ENCODE peak calls at places on chromosome 3, in ten cellular contexts. One of them, this sample, is unnamed. For H3K9me2, the result is how much of the 10 kb centered on the place peaks cover.

GRCh38 chr3:54988302-54989022 is 60.6 kb upstream of the LRTM1 start:
- DNase-seq in GM23248: peak
- DNase-seq in hepatocyte: peak
- DNase-seq in PC-9: peak
- DNase-seq in OCI-LY7: no peak
- DNase-seq in HCT116: no peak
- DNase-seq in PC-3: no peak
- DNase-seq in GM23338: no peak
- DNase-seq in MM.1S: no peak
- DNase-seq in Karpas-422: no peak
- DNase-seq in this sample: no peak

GRCh38 chr3:51977449-51978142 is 2.7 kb downstream of the ABHD14A start:
- DNase-seq in GM23248: no peak
- DNase-seq in hepatocyte: no peak
- DNase-seq in PC-9: no peak
- DNase-seq in OCI-LY7: peak
- DNase-seq in HCT116: no peak
- DNase-seq in PC-3: no peak
- DNase-seq in GM23338: no peak
- DNase-seq in MM.1S: no peak
- DNase-seq in Karpas-422: no peak
- DNase-seq in this sample: no peak

GRCh38 chr3:31051226-31051625 is 156.8 kb upstream of the GADL1 start:
- DNase-seq in GM23248: no peak
- DNase-seq in hepatocyte: no peak
- DNase-seq in PC-9: peak
- DNase-seq in OCI-LY7: no peak
- DNase-seq in HCT116: no peak
- DNase-seq in PC-3: no peak
- DNase-seq in GM23338: no peak
- DNase-seq in MM.1S: no peak
- DNase-seq in Karpas-422: no peak
- DNase-seq in this sample: no peak

GRCh38 chr3:56693750-56694149 is 10.7 kb upstream of the TASOR start:
- DNase-seq in GM23248: no peak
- DNase-seq in hepatocyte: no peak
- DNase-seq in PC-9: no peak
- DNase-seq in OCI-LY7: no peak
- DNase-seq in HCT116: no peak
- DNase-seq in PC-3: no peak
- DNase-seq in GM23338: no peak
- DNase-seq in MM.1S: no peak
- DNase-seq in Karpas-422: no peak
- DNase-seq in this sample: no peak

GRCh38 chr3:106083854-106084253 is 215.0 kb upstream of the CBLB start:
- DNase-seq in GM23248: no peak
- DNase-seq in hepatocyte: no peak
- DNase-seq in PC-9: no peak
- DNase-seq in OCI-LY7: no peak
- DNase-seq in HCT116: no peak
- DNase-seq in PC-3: no peak
- DNase-seq in GM23338: no peak
- DNase-seq in MM.1S: no peak
- DNase-seq in Karpas-422: no peak
- DNase-seq in this sample: no peak

GRCh38 chr3:100782906-100783305 is 73.6 kb downstream of the TFG start:
- DNase-seq in GM23248: peak
- DNase-seq in hepatocyte: no peak
- DNase-seq in PC-9: no peak
- DNase-seq in OCI-LY7: no peak
- DNase-seq in HCT116: no peak
- DNase-seq in PC-3: no peak
- DNase-seq in GM23338: no peak
- DNase-seq in MM.1S: no peak
- DNase-seq in Karpas-422: no peak
- DNase-seq in this sample: no peak

GRCh38 chr3:177810162-177810623 is 612.9 kb upstream of the TBL1XR1 start:
- DNase-seq in GM23248: peak
- DNase-seq in hepatocyte: peak
- DNase-seq in PC-9: no peak
- DNase-seq in OCI-LY7: no peak
- DNase-seq in HCT116: no peak
- DNase-seq in PC-3: peak
- DNase-seq in GM23338: no peak
- DNase-seq in MM.1S: no peak
- DNase-seq in Karpas-422: no peak
- DNase-seq in this sample: no peak

GRCh38 chr3:139111392-139112229 is 66.9 kb upstream of the PRR23C start:
- DNase-seq in GM23248: peak
- DNase-seq in hepatocyte: peak
- DNase-seq in PC-9: peak
- DNase-seq in OCI-LY7: peak
- DNase-seq in HCT116: peak
- DNase-seq in PC-3: peak
- DNase-seq in GM23338: peak
- DNase-seq in MM.1S: peak
- DNase-seq in Karpas-422: peak
- DNase-seq in this sample: peak

GRCh38 chr3:151327571-151328198 is 1.7 kb downstream of the P2RY13 start:
- DNase-seq in GM23248: peak
- DNase-seq in hepatocyte: no peak
- DNase-seq in PC-9: no peak
- DNase-seq in OCI-LY7: peak
- DNase-seq in HCT116: no peak
- DNase-seq in PC-3: peak
- DNase-seq in GM23338: peak
- DNase-seq in MM.1S: no peak
- DNase-seq in Karpas-422: peak
- DNase-seq in this sample: peak

GRCh38 chr3:139302084-139302800 is 41.6 kb upstream of the MRPS22 start:
- DNase-seq in GM23248: peak
- DNase-seq in hepatocyte: peak
- DNase-seq in PC-9: peak
- DNase-seq in OCI-LY7: no peak
- DNase-seq in HCT116: peak
- DNase-seq in PC-3: peak
- DNase-seq in GM23338: no peak
- DNase-seq in MM.1S: peak
- DNase-seq in Karpas-422: no peak
- DNase-seq in this sample: peak

GRCh38 chr3:106457278-106458210 is 588.7 kb upstream of the CBLB start:
- DNase-seq in GM23248: peak
- DNase-seq in hepatocyte: no peak
- DNase-seq in PC-9: peak
- DNase-seq in OCI-LY7: peak
- DNase-seq in HCT116: no peak
- DNase-seq in PC-3: peak
- DNase-seq in GM23338: no peak
- DNase-seq in MM.1S: peak
- DNase-seq in Karpas-422: no peak
- DNase-seq in this sample: no peak

GRCh38 chr3:194824676-194825075 is 139.0 kb downstream of the FAM43A start:
- DNase-seq in GM23248: peak
- DNase-seq in hepatocyte: no peak
- DNase-seq in PC-9: peak
- DNase-seq in OCI-LY7: no peak
- DNase-seq in HCT116: no peak
- DNase-seq in PC-3: peak
- DNase-seq in GM23338: no peak
- DNase-seq in MM.1S: no peak
- DNase-seq in Karpas-422: no peak
- DNase-seq in this sample: no peak

GRCh38 chr3:126108689-126109075 is 24.8 kb upstream of the SLC41A3 start:
- DNase-seq in GM23248: no peak
- DNase-seq in hepatocyte: no peak
- DNase-seq in PC-9: no peak
- DNase-seq in OCI-LY7: no peak
- DNase-seq in HCT116: no peak
- DNase-seq in PC-3: no peak
- DNase-seq in GM23338: no peak
- DNase-seq in MM.1S: no peak
- DNase-seq in Karpas-422: no peak
- DNase-seq in this sample: no peak

GRCh38 chr3:47636921-47637320 is 58.3 kb upstream of the CSPG5 start:
- DNase-seq in GM23248: no peak
- DNase-seq in hepatocyte: no peak
- DNase-seq in PC-9: no peak
- DNase-seq in OCI-LY7: no peak
- DNase-seq in HCT116: no peak
- DNase-seq in PC-3: no peak
- DNase-seq in GM23338: no peak
- DNase-seq in MM.1S: no peak
- DNase-seq in Karpas-422: no peak
- DNase-seq in this sample: no peak

GRCh38 chr3:63875510-63875909 is 11.8 kb downstream of the ATXN7 start:
- DNase-seq in GM23248: no peak
- DNase-seq in hepatocyte: no peak
- DNase-seq in PC-9: no peak
- DNase-seq in OCI-LY7: no peak
- DNase-seq in HCT116: no peak
- DNase-seq in PC-3: no peak
- DNase-seq in GM23338: no peak
- DNase-seq in MM.1S: no peak
- DNase-seq in Karpas-422: no peak
- DNase-seq in this sample: no peak

GRCh38 chr3:63874769-63875168 is 11.1 kb downstream of the ATXN7 start:
- DNase-seq in GM23248: no peak
- DNase-seq in hepatocyte: no peak
- DNase-seq in PC-9: no peak
- DNase-seq in OCI-LY7: no peak
- DNase-seq in HCT116: no peak
- DNase-seq in PC-3: no peak
- DNase-seq in GM23338: no peak
- DNase-seq in MM.1S: no peak
- DNase-seq in Karpas-422: no peak
- DNase-seq in this sample: no peak

GRCh38 chr3:63870606-63871005 is 6.9 kb downstream of the ATXN7 start:
- DNase-seq in GM23248: no peak
- DNase-seq in hepatocyte: no peak
- DNase-seq in PC-9: no peak
- DNase-seq in OCI-LY7: no peak
- DNase-seq in HCT116: no peak
- DNase-seq in PC-3: no peak
- DNase-seq in GM23338: no peak
- DNase-seq in MM.1S: no peak
- DNase-seq in Karpas-422: no peak
- DNase-seq in this sample: no peak

GRCh38 chr3:63869929-63870328 is 6.3 kb downstream of the ATXN7 start:
- DNase-seq in GM23248: no peak
- DNase-seq in hepatocyte: no peak
- DNase-seq in PC-9: no peak
- DNase-seq in OCI-LY7: no peak
- DNase-seq in HCT116: no peak
- DNase-seq in PC-3: no peak
- DNase-seq in GM23338: no peak
- DNase-seq in MM.1S: no peak
- DNase-seq in Karpas-422: no peak
- DNase-seq in this sample: no peak

GRCh38 chr3:63872135-63872924 is 8.7 kb downstream of the ATXN7 start:
- DNase-seq in GM23248: peak
- DNase-seq in hepatocyte: no peak
- DNase-seq in PC-9: peak
- DNase-seq in OCI-LY7: no peak
- DNase-seq in HCT116: peak
- DNase-seq in PC-3: peak
- DNase-seq in GM23338: no peak
- DNase-seq in MM.1S: no peak
- DNase-seq in Karpas-422: no peak
- DNase-seq in this sample: no peak
- H3K9me2 ChIP-seq in GM23248: under half
- H3K9me2 ChIP-seq in hepatocyte: under half
- H3K9me2 ChIP-seq in PC-9: under half
- H3K9me2 ChIP-seq in OCI-LY7: under half
- H3K9me2 ChIP-seq in HCT116: under half
- H3K9me2 ChIP-seq in PC-3: under half
- H3K9me2 ChIP-seq in GM23338: under half
- H3K9me2 ChIP-seq in MM.1S: under half
- H3K9me2 ChIP-seq in Karpas-422: under half
- H3K9me2 ChIP-seq in this sample: under half

GRCh38 chr3:141681390-141681780 is 56.7 kb upstream of the RNF7 start:
- DNase-seq in GM23248: no peak
- DNase-seq in hepatocyte: no peak
- DNase-seq in PC-9: no peak
- DNase-seq in OCI-LY7: no peak
- DNase-seq in HCT116: no peak
- DNase-seq in PC-3: no peak
- DNase-seq in GM23338: no peak
- DNase-seq in MM.1S: no peak
- DNase-seq in Karpas-422: no peak
- DNase-seq in this sample: no peak
- H3K9me2 ChIP-seq in GM23248: under half
- H3K9me2 ChIP-seq in hepatocyte: under half
- H3K9me2 ChIP-seq in PC-9: under half
- H3K9me2 ChIP-seq in OCI-LY7: under half
- H3K9me2 ChIP-seq in HCT116: under half
- H3K9me2 ChIP-seq in PC-3: under half
- H3K9me2 ChIP-seq in GM23338: under half
- H3K9me2 ChIP-seq in MM.1S: under half
- H3K9me2 ChIP-seq in Karpas-422: under half
- H3K9me2 ChIP-seq in this sample: under half

GRCh38 chr3:88828466-88828865 is 279.0 kb upstream of the EPHA3 start:
- DNase-seq in GM23248: no peak
- DNase-seq in hepatocyte: no peak
- DNase-seq in PC-9: no peak
- DNase-seq in OCI-LY7: no peak
- DNase-seq in HCT116: no peak
- DNase-seq in PC-3: no peak
- DNase-seq in GM23338: no peak
- DNase-seq in MM.1S: no peak
- DNase-seq in Karpas-422: no peak
- DNase-seq in this sample: no peak

GRCh38 chr3:88824646-88825303 is 282.6 kb upstream of the EPHA3 start:
- DNase-seq in GM23248: no peak
- DNase-seq in hepatocyte: no peak
- DNase-seq in PC-9: no peak
- DNase-seq in OCI-LY7: no peak
- DNase-seq in HCT116: no peak
- DNase-seq in PC-3: no peak
- DNase-seq in GM23338: no peak
- DNase-seq in MM.1S: no peak
- DNase-seq in Karpas-422: no peak
- DNase-seq in this sample: no peak
- H3K9me2 ChIP-seq in GM23248: under half
- H3K9me2 ChIP-seq in hepatocyte: under half
- H3K9me2 ChIP-seq in PC-9: under half
- H3K9me2 ChIP-seq in OCI-LY7: under half
- H3K9me2 ChIP-seq in HCT116: under half
- H3K9me2 ChIP-seq in PC-3: under half
- H3K9me2 ChIP-seq in GM23338: under half
- H3K9me2 ChIP-seq in MM.1S: under half
- H3K9me2 ChIP-seq in Karpas-422: under half
- H3K9me2 ChIP-seq in this sample: under half

DNA sequence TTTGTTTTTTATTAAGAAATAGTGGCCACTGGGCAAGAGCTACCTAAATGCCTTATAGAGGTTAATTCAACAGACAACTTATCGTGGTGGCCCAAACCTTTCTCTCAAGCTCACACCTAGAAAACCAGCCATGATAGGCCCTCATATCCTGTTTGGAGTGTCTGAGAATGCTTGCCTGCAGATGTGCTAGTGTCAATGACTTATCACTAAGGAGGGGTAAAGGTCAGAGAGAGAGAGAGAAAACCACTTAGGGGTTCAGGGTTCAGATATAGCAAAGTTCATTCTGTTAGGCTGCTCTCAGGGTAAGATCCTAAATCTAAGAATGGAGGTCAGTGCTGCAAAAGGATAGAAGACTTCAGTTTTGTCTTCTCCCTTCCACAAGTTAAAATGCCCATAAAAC is 30.4 kb upstream of the B3GNT5 start:
- DNase-seq in GM23248: no peak
- DNase-seq in hepatocyte: no peak
- DNase-seq in PC-9: no peak
- DNase-seq in OCI-LY7: no peak
- DNase-seq in HCT116: no peak
- DNase-seq in PC-3: no peak
- DNase-seq in GM23338: no peak
- DNase-seq in MM.1S: no peak
- DNase-seq in Karpas-422: no peak
- DNase-seq in this sample: no peak
- H3K9me2 ChIP-seq in GM23248: under half
- H3K9me2 ChIP-seq in hepatocyte: under half
- H3K9me2 ChIP-seq in PC-9: under half
- H3K9me2 ChIP-seq in OCI-LY7: under half
- H3K9me2 ChIP-seq in HCT116: under half
- H3K9me2 ChIP-seq in PC-3: under half
- H3K9me2 ChIP-seq in GM23338: under half
- H3K9me2 ChIP-seq in MM.1S: under half
- H3K9me2 ChIP-seq in Karpas-422: under half
- H3K9me2 ChIP-seq in this sample: under half